ENCODE peak calls at places on chromosomes 4 and X, in four cellular contexts. X is cardiac muscle cell, Z is nephron progenitor cell, K is HFFc6. F is an unnamed sample.
A peak's percentile ranks its signal among the peaks of the same experiment; 100 is the strongest.

GRCh38 chr4:6150046-6150735 is 50.2 kb downstream of the JAKMIP1 start:
- DNase-seq in X (no peak), Z (no peak), K (no peak), F (no peak)

GRCh38 chr4:96354036-96354712 is 514.3 kb downstream of the PDHA2 start:
- DNase-seq in X (peak; percentile 53), Z (no peak), K (no peak), F (no peak)

GRCh38 chr4:137558951-137559350 is 26.7 kb upstream of the PCDH18 start:
- DNase-seq in X (peak; percentile 32), Z (no peak), K (peak; percentile 35), F (no peak)

GRCh38 chrX:8374041-8374825 is 90.4 kb upstream of the VCX3B start:
- DNase-seq in X (no peak), Z (no peak), K (no peak), F (no peak)

GRCh38 chr4:145686991-145687390 is 7.0 kb downstream of the C4orf51 start:
- DNase-seq in X (no peak), Z (no peak), K (no peak), F (no peak)

GRCh38 chr4:76067652-76068286 is 6.7 kb upstream of the ART3 start:
- DNase-seq in X (peak; percentile 83), Z (peak; percentile 69), K (peak; percentile 71), F (peak; percentile 72)

GRCh38 chr4:125801924-125802323 is 487.2 kb downstream of the FAT4 start:
- DNase-seq in X (no peak), Z (no peak), K (no peak), F (no peak)

GRCh38 chr4:113760852-113761681 is 471 bp downstream of the CAMK2D start:
- DNase-seq in X (peak; percentile 94), Z (peak; percentile 69), K (peak; percentile 71), F (peak; percentile 65)

GRCh38 chrX:136304493-136304892 is 3.7 kb downstream of the ADGRG4 start:
- DNase-seq in X (no peak), Z (no peak), K (no peak), F (no peak)

GRCh38 chr4:119731146-119731742 is 102.6 kb upstream of the PDE5A start:
- DNase-seq in X (peak; percentile 37), Z (no peak), K (no peak), F (no peak)

GRCh38 chr4:178917756-178918155 is 1475.5 kb upstream of the AGA start:
- DNase-seq in X (no peak), Z (no peak), K (no peak), F (no peak)

GRCh38 chr4:11271263-11271662 is 157.4 kb downstream of the HS3ST1 start:
- DNase-seq in X (no peak), Z (no peak), K (no peak), F (no peak)

GRCh38 chr4:141575884-141576283 is 60.5 kb upstream of the IL15 start:
- DNase-seq in X (no peak), Z (no peak), K (no peak), F (no peak)

GRCh38 chr4:2663275-2663674 is 92.9 kb downstream of the TNIP2 start:
- DNase-seq in X (peak; percentile 32), Z (no peak), K (no peak), F (no peak)

GRCh38 chr4:168488800-168489404 is 8.0 kb upstream of the PALLD start:
- DNase-seq in X (no peak), Z (no peak), K (no peak), F (no peak)

GRCh38 chrX:1427756-1428155 is 25.0 kb downstream of the ASMTL start:
- DNase-seq in X (no peak), Z (no peak), K (no peak), F (no peak)

GRCh38 chr4:148261861-148262260 is 180.4 kb downstream of the NR3C2 start:
- DNase-seq in X (no peak), Z (no peak), K (no peak), F (no peak)

GRCh38 chr4:87521757-87522374 is 7.3 kb downstream of the SPARCL1 start:
- DNase-seq in X (no peak), Z (no peak), K (peak; percentile 25), F (no peak)

GRCh38 chrX:1400731-1401471 is 9.0 kb upstream of the SLC25A6 start:
- DNase-seq in X (no peak), Z (no peak), K (no peak), F (no peak)

GRCh38 chrX:119399772-119400101 is 601 bp downstream of the SLC25A43 start:
- DNase-seq in X (peak; percentile 34), Z (no peak), K (peak; percentile 33), F (no peak)

GRCh38 chr4:2247128-2248043 is 5.5 kb upstream of the HAUS3 start:
- DNase-seq in X (no peak), Z (no peak), K (no peak), F (no peak)

GRCh38 chr4:3287972-3288570 is 4.8 kb upstream of the RGS12 start:
- DNase-seq in X (no peak), Z (no peak), K (no peak), F (no peak)

GRCh38 chr4:39660045-39660444 is 21.4 kb upstream of the SMIM14 start:
- DNase-seq in X (no peak), Z (no peak), K (no peak), F (no peak)

GRCh38 chr4:188428935-188429334 is 289.7 kb downstream of the TRIML1 start:
- DNase-seq in X (peak; percentile 16), Z (no peak), K (no peak), F (no peak)

GRCh38 chr4:186657766-186658165 is 65.9 kb downstream of the FAT1 start:
- DNase-seq in X (peak; percentile 25), Z (no peak), K (no peak), F (no peak)

GRCh38 chr4:112448211-112448745 is 67.7 kb downstream of the NEUROG2 start:
- DNase-seq in X (no peak), Z (no peak), K (peak; percentile 62), F (no peak)

GRCh38 chr4:95018845-95019244 is 261.1 kb downstream of the BMPR1B start:
- DNase-seq in X (no peak), Z (no peak), K (no peak), F (no peak)

GRCh38 chr4:182876427-182876826 is 40.8 kb downstream of the DCTD start:
- DNase-seq in X (no peak), Z (no peak), K (no peak), F (no peak)

GRCh38 chr4:182879913-182880312 is 37.3 kb downstream of the DCTD start:
- DNase-seq in X (no peak), Z (no peak), K (no peak), F (no peak)

GRCh38 chr4:182877326-182877883 is 39.8 kb downstream of the DCTD start:
- DNase-seq in X (no peak), Z (no peak), K (no peak), F (no peak)

GRCh38 chr4:182880387-182881356 is 36.5 kb downstream of the DCTD start:
- DNase-seq in X (peak; percentile 59), Z (no peak), K (no peak), F (no peak)

DNA sequence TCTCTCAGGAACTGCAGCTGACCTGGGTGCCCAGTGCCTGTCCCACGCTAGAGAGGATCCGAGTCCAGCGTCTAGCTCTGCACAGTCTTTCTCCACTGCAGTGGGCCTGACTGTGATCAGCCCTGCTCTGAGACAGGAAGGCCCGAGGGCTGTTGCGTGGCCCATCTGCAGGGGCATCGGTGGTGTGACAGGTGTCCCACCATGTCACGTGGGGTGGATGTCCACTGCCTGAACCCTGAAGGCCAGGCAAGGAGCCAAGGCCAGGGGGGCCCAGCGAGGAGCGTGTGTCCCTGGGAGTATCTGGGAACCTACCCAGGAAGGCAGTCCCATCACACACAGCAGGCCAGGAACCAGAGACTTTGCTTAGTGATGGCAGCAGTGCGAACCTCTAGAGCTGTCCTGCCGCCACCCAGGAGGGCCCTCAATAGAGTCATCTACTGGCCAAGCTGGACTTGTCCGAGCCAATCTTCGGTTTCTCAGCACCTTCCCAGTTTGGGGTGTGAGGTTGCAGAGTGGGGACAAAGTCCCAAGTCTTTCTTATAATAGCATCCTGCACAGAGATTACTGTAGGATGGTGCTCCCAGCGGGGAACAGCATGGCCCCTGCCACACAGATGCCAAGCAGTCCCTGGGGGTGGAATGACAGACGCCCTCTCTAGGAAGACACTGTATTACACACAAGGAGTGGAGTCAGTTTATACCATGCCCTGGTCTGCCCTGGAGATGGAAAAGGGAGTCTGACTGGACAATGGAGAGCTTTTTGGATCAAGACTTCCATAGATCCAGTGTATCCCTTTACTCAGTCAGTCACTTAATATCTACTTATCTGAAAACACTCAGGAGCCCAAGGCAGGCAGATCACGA is 38.3 kb downstream of the DCTD start:
- DNase-seq in X (no peak), Z (no peak), K (no peak), F (no peak)
- TF ChIP-seq CTCF in X (no peak), Z (no peak), K (no peak), F (no peak)

DNA sequence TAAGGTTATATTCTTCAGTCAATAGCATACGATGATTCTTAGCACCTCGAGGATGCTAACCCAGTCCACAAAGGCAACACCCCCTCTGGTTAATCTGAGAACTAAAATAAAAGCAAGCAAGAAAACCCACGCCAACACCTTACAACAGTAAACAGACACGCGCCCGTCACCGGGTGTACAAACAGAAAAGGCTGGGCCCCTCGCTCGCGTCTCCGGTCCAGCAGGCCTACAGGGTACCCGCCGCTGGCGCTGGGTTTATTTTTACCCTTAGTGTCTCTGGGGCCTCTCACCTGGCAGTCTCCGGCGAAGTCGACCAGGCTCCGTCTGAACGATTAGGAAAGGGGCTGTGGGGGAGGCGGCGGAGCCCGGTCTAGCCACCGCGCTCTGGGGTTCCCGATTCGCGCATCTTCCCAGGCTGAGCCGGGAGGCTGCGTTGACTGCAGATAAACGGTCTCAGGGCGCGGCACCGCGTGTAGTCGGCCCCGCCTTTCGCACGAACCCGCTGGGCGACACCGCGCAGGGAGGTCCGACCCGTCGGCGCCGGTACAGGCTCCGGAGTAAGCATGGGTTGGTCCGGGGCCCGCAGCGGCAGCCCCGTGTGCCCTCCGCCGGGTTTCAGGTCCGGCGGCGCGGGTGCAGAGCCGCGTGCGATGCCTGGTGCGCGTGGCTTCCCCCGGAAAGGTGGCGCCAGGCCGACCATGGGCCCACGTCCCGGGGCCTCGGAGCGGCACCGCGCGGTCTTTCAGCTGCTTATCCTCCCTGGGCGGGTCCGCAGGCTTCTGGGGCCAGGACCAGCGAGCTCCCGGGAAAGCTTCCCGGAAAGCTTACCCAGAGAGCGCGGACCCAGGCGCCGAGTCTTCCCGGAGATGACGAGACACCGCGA is at the start of gene SLC9B2:
- DNase-seq in X (peak; percentile 78), Z (peak; percentile 71), K (peak; percentile 56), F (peak; percentile 79)
- TF ChIP-seq CTCF in X (no peak), Z (no peak), K (peak; percentile 36), F (peak; percentile 39)

GRCh38 chrX:110251961-110252360 is 65.9 kb downstream of the AMMECR1 start:
- DNase-seq in X (no peak), Z (no peak), K (no peak), F (no peak)
- TF ChIP-seq CTCF in X (no peak), Z (no peak), K (no peak), F (no peak)

GRCh38 chr4:121658125-121658524 is 38.7 kb downstream of the ANXA5 start:
- DNase-seq in X (no peak), Z (no peak), K (no peak), F (no peak)
- TF ChIP-seq CTCF in X (no peak), Z (no peak), K (no peak), F (no peak)

GRCh38 chr4:56425518-56425917 is 9.9 kb downstream of the PPAT start:
- DNase-seq in X (no peak), Z (no peak), K (no peak), F (no peak)

GRCh38 chr4:56430203-56430602 is 5.2 kb downstream of the PPAT start:
- DNase-seq in X (no peak), Z (no peak), K (no peak), F (no peak)

GRCh38 chr4:56426273-56426672 is 9.1 kb downstream of the PPAT start:
- DNase-seq in X (no peak), Z (no peak), K (no peak), F (no peak)

GRCh38 chr4:56424176-56424575 is 11.2 kb downstream of the PPAT start:
- DNase-seq in X (no peak), Z (no peak), K (no peak), F (no peak)

GRCh38 chr4:56424697-56425514 is 10.5 kb downstream of the PPAT start:
- DNase-seq in X (peak; percentile 60), Z (peak; percentile 10), K (no peak), F (peak; percentile 43)
- TF ChIP-seq CTCF in X (peak; percentile 73), Z (peak; percentile 54), K (peak; percentile 89), F (peak; percentile 91)